ENCODE peak calls at places on chromosomes 2 and 18, in seven cellular contexts. D, P, S, H, G, I and W are unnamed samples.

GRCh38 chr18:76503595-76503994 is 8.6 kb upstream of the ZNF516 start:
- DNase-seq in I (no peak), H (no peak), D (no peak), G (no peak), S (no peak), P (no peak), W (peak)

GRCh38 chr2:96760986-96761832 is 507 bp downstream of the CNNM4 start:
- DNase-seq in I (no peak), D (no peak), G (no peak), S (no peak), H (peak), P (peak), W (peak)

GRCh38 chr18:42860011-42860410 is 255.5 kb downstream of the RIT2 start:
- DNase-seq in H (no peak), S (no peak), I (no peak), D (no peak), G (no peak), P (no peak), W (no peak)

GRCh38 chr2:205659922-205660321 is 22.4 kb upstream of the NRP2 start:
- DNase-seq in H (no peak), G (no peak), P (no peak), D (no peak), I (no peak), S (no peak), W (no peak)

GRCh38 chr2:8255448-8255800 is 426.4 kb upstream of the ID2 start:
- DNase-seq in D (no peak), H (no peak), S (no peak), G (no peak), I (peak), P (peak), W (no peak)

GRCh38 chr2:207319321-207319720 is 153.6 kb upstream of the KLF7 start:
- DNase-seq in H (no peak), S (no peak), G (no peak), D (no peak), P (no peak), I (no peak), W (no peak)

GRCh38 chr2:155256803-155257202 is 558.3 kb downstream of the KCNJ3 start:
- DNase-seq in I (peak), G (no peak), P (no peak), D (no peak), S (no peak), H (no peak), W (no peak)

GRCh38 chr2:177332041-177332991 is 60.3 kb upstream of the AGPS start:
- DNase-seq in H (no peak), S (no peak), P (peak), I (peak), G (peak), D (peak), W (peak)

GRCh38 chr2:22355816-22356433 is 1029.1 kb upstream of the KLHL29 start:
- DNase-seq in P (no peak), I (peak), S (no peak), G (peak), H (no peak), D (peak), W (peak)

GRCh38 chr2:126658910-126659613 is 3.1 kb downstream of the GYPC start:
- DNase-seq in H (no peak), P (peak), G (peak), I (no peak), D (peak), S (peak), W (peak)

GRCh38 chr2:128395640-128396499 is 77.2 kb upstream of the HS6ST1 start:
- DNase-seq in D (no peak), S (no peak), I (peak), G (no peak), P (no peak), H (no peak), W (peak)

GRCh38 chr2:68284896-68285295 is 32.6 kb upstream of the PPP3R1 start:
- DNase-seq in D (no peak), P (peak), H (no peak), S (no peak), I (no peak), G (no peak), W (no peak)

GRCh38 chr2:40452-40851 is 5.9 kb downstream of the FAM110C start:
- DNase-seq in H (no peak), S (no peak), D (no peak), G (no peak), I (no peak), P (no peak), W (no peak)

GRCh38 chr18:23924813-23925212 is 89.7 kb upstream of the TTC39C start:
- DNase-seq in H (no peak), I (no peak), P (peak), D (no peak), G (no peak), S (no peak), W (no peak)

GRCh38 chr18:45328271-45328670 is 287.0 kb upstream of the SLC14A2 start:
- DNase-seq in P (no peak), G (no peak), D (no peak), H (no peak), S (no peak), I (no peak), W (no peak)

GRCh38 chr2:77479395-77479794 is 42.8 kb downstream of the LRRTM4 start:
- DNase-seq in G (no peak), D (no peak), P (no peak), I (no peak), S (no peak), H (no peak), W (no peak)

GRCh38 chr2:130374587-130375290 is 18.9 kb downstream of the PTPN18 start:
- DNase-seq in D (no peak), H (no peak), P (peak), I (peak), G (no peak), S (no peak), W (no peak)

GRCh38 chr2:40147360-40147759 is 304.5 kb downstream of the SLC8A1 start:
- DNase-seq in I (no peak), P (no peak), H (no peak), G (no peak), D (no peak), S (no peak), W (no peak)

GRCh38 chr2:38763226-38763625 is 12.1 kb upstream of the SRSF7 start:
- DNase-seq in S (no peak), D (no peak), P (no peak), G (no peak), I (no peak), H (no peak), W (no peak)

GRCh38 chr2:122706757-122707223 is 951.3 kb downstream of the TSN start:
- DNase-seq in P (no peak), D (no peak), G (no peak), H (no peak), I (no peak), S (no peak), W (no peak)

GRCh38 chr2:219298759-219299371 is 10.3 kb downstream of the PTPRN start:
- DNase-seq in P (peak), I (peak), G (peak), H (peak), S (peak), D (peak), W (peak)

GRCh38 chr2:229160180-229160579 is 110.9 kb downstream of the PID1 start:
- DNase-seq in D (no peak), P (no peak), H (no peak), S (no peak), I (no peak), G (no peak), W (no peak)

GRCh38 chr2:173462908-173463840 is 108.5 kb downstream of the CDCA7 start:
- DNase-seq in H (no peak), P (no peak), S (no peak), G (no peak), D (no peak), I (no peak), W (no peak)

GRCh38 chr2:73776381-73776780 is 3.5 kb downstream of the DUSP11 start:
- DNase-seq in P (no peak), G (no peak), H (no peak), I (no peak), D (no peak), S (no peak), W (no peak)

GRCh38 chr2:216315817-216316603 is 56.3 kb downstream of the MARCHF4 start:
- DNase-seq in P (peak), G (no peak), D (no peak), S (no peak), H (no peak), I (peak), W (peak)

GRCh38 chr18:2848145-2848878 is 1.5 kb downstream of the EMILIN2 start:
- DNase-seq in G (no peak), P (no peak), H (no peak), S (no peak), D (no peak), I (no peak), W (no peak)

GRCh38 chr2:2703127-2703526 is 372.1 kb upstream of the MYT1L start:
- DNase-seq in G (no peak), S (no peak), P (no peak), H (no peak), I (no peak), D (no peak), W (no peak)

GRCh38 chr2:74427551-74427950 is 6.0 kb downstream of the WDR54 start:
- DNase-seq in I (no peak), H (no peak), G (no peak), S (no peak), D (no peak), P (no peak), W (no peak)

GRCh38 chr18:49630246-49630699 is 68.4 kb downstream of the LIPG start:
- DNase-seq in S (no peak), D (no peak), P (no peak), H (no peak), I (no peak), G (no peak), W (peak)

GRCh38 chr2:60215295-60215990 is 338.0 kb downstream of the BCL11A start:
- DNase-seq in P (no peak), D (no peak), G (no peak), H (no peak), I (peak), S (no peak), W (peak)

GRCh38 chr2:64626146-64626809 is 27.4 kb downstream of the SERTAD2 start:
- DNase-seq in I (no peak), G (no peak), H (no peak), P (no peak), D (no peak), S (no peak), W (no peak)